ENCODE peak calls at places on chromosomes 11 and 22, in five cellular contexts. One of them, this sample, is unnamed.

GRCh38 chr11:393219-394033 is 583 bp upstream of the PKP3 start:
- DNase-seq in spleen: no peak
- DNase-seq in non-pigmented ciliary epithelial cell: no peak
- DNase-seq in NCI-H1105 treated with DMSO at 0.1 percent for 48 hours: no peak
- DNase-seq in activated naive CD8-positive, alpha-beta T cell treated with anti-CD3 and anti-CD28 coated beads, Interleukin-2, amount 50 U/mL, for 24 hours: no peak
- DNase-seq in this sample: no peak

GRCh38 chr11:34104680-34105078 is 750 bp upstream of the NAT10 start:
- DNase-seq in spleen: no peak
- DNase-seq in non-pigmented ciliary epithelial cell: no peak
- DNase-seq in NCI-H1105 treated with DMSO at 0.1 percent for 48 hours: no peak
- DNase-seq in activated naive CD8-positive, alpha-beta T cell treated with anti-CD3 and anti-CD28 coated beads, Interleukin-2, amount 50 U/mL, for 24 hours: no peak
- DNase-seq in this sample: no peak

GRCh38 chr22:39956932-39957664 is 3.1 kb upstream of the TMA7B start:
- DNase-seq in spleen: no peak
- DNase-seq in non-pigmented ciliary epithelial cell: no peak
- DNase-seq in NCI-H1105 treated with DMSO at 0.1 percent for 48 hours: no peak
- DNase-seq in activated naive CD8-positive, alpha-beta T cell treated with anti-CD3 and anti-CD28 coated beads, Interleukin-2, amount 50 U/mL, for 24 hours: no peak
- DNase-seq in this sample: no peak

GRCh38 chr11:72848846-72849466 is 34.7 kb downstream of the ATG16L2 start:
- DNase-seq in spleen: no peak
- DNase-seq in non-pigmented ciliary epithelial cell: no peak
- DNase-seq in NCI-H1105 treated with DMSO at 0.1 percent for 48 hours: no peak
- DNase-seq in activated naive CD8-positive, alpha-beta T cell treated with anti-CD3 and anti-CD28 coated beads, Interleukin-2, amount 50 U/mL, for 24 hours: no peak
- DNase-seq in this sample: no peak

GRCh38 chr22:35014812-35015211 is 51.1 kb upstream of the ISX start:
- DNase-seq in spleen: no peak
- DNase-seq in non-pigmented ciliary epithelial cell: no peak
- DNase-seq in NCI-H1105 treated with DMSO at 0.1 percent for 48 hours: no peak
- DNase-seq in activated naive CD8-positive, alpha-beta T cell treated with anti-CD3 and anti-CD28 coated beads, Interleukin-2, amount 50 U/mL, for 24 hours: no peak
- DNase-seq in this sample: no peak

GRCh38 chr11:62398011-62398994 is 20.5 kb upstream of the SCGB1A1 start:
- DNase-seq in spleen: peak
- DNase-seq in non-pigmented ciliary epithelial cell: no peak
- DNase-seq in NCI-H1105 treated with DMSO at 0.1 percent for 48 hours: no peak
- DNase-seq in activated naive CD8-positive, alpha-beta T cell treated with anti-CD3 and anti-CD28 coated beads, Interleukin-2, amount 50 U/mL, for 24 hours: no peak
- DNase-seq in this sample: no peak

GRCh38 chr11:124070906-124071621 is 29.9 kb upstream of the OR10G7 start:
- DNase-seq in spleen: peak
- DNase-seq in non-pigmented ciliary epithelial cell: peak
- DNase-seq in NCI-H1105 treated with DMSO at 0.1 percent for 48 hours: peak
- DNase-seq in activated naive CD8-positive, alpha-beta T cell treated with anti-CD3 and anti-CD28 coated beads, Interleukin-2, amount 50 U/mL, for 24 hours: peak
- DNase-seq in this sample: peak

GRCh38 chr11:115679945-115680344 is 175.7 kb upstream of the CADM1 start:
- DNase-seq in spleen: no peak
- DNase-seq in non-pigmented ciliary epithelial cell: no peak
- DNase-seq in NCI-H1105 treated with DMSO at 0.1 percent for 48 hours: no peak
- DNase-seq in activated naive CD8-positive, alpha-beta T cell treated with anti-CD3 and anti-CD28 coated beads, Interleukin-2, amount 50 U/mL, for 24 hours: no peak
- DNase-seq in this sample: no peak

GRCh38 chr11:95795627-95796308 is 5.5 kb downstream of the CEP57 start:
- DNase-seq in spleen: no peak
- DNase-seq in non-pigmented ciliary epithelial cell: no peak
- DNase-seq in NCI-H1105 treated with DMSO at 0.1 percent for 48 hours: no peak
- DNase-seq in activated naive CD8-positive, alpha-beta T cell treated with anti-CD3 and anti-CD28 coated beads, Interleukin-2, amount 50 U/mL, for 24 hours: no peak
- DNase-seq in this sample: no peak

GRCh38 chr11:120540744-120541143 is 29.2 kb downstream of the GRIK4 start:
- DNase-seq in spleen: no peak
- DNase-seq in non-pigmented ciliary epithelial cell: no peak
- DNase-seq in NCI-H1105 treated with DMSO at 0.1 percent for 48 hours: no peak
- DNase-seq in activated naive CD8-positive, alpha-beta T cell treated with anti-CD3 and anti-CD28 coated beads, Interleukin-2, amount 50 U/mL, for 24 hours: no peak
- DNase-seq in this sample: peak

GRCh38 chr11:83676061-83676460 is 389.9 kb upstream of the CCDC90B start:
- DNase-seq in spleen: no peak
- DNase-seq in non-pigmented ciliary epithelial cell: no peak
- DNase-seq in NCI-H1105 treated with DMSO at 0.1 percent for 48 hours: no peak
- DNase-seq in activated naive CD8-positive, alpha-beta T cell treated with anti-CD3 and anti-CD28 coated beads, Interleukin-2, amount 50 U/mL, for 24 hours: no peak
- DNase-seq in this sample: no peak

This sample was measured in NCI-H345.